ENCODE peak calls at places on chromosomes 13 and 19, in five cellular contexts. One of them, this sample, is unnamed. For H3K27me3, the result is how much of the 10 kb centered on the place peaks cover.

GRCh38 chr13:93547886-93548285 is 321.3 kb downstream of the GPC6 start:
- DNase-seq in BJ: no peak
- DNase-seq in CD8-positive, alpha-beta T cell: no peak
- DNase-seq in SK-N-SH: no peak
- DNase-seq in GM23248: no peak
- DNase-seq in this sample: no peak

GRCh38 chr19:56155124-56155687 is 14.1 kb downstream of the ZNF444 start:
- DNase-seq in GM23248: peak
- DNase-seq in SK-N-SH: peak
- DNase-seq in CD8-positive, alpha-beta T cell: no peak
- DNase-seq in BJ: no peak
- DNase-seq in this sample: no peak

GRCh38 chr19:36876993-36877938 is 26.6 kb downstream of the ZNF345 start:
- DNase-seq in SK-N-SH: no peak
- DNase-seq in GM23248: no peak
- DNase-seq in CD8-positive, alpha-beta T cell: no peak
- DNase-seq in BJ: no peak
- DNase-seq in this sample: no peak

GRCh38 chr19:17775245-17775927 is 19.6 kb upstream of the B3GNT3 start:
- DNase-seq in GM23248: peak
- DNase-seq in BJ: no peak
- DNase-seq in SK-N-SH: peak
- DNase-seq in CD8-positive, alpha-beta T cell: no peak
- DNase-seq in this sample: peak

GRCh38 chr13:33119886-33120543 is 103.8 kb downstream of the KL start:
- DNase-seq in GM23248: peak
- DNase-seq in BJ: peak
- DNase-seq in SK-N-SH: peak
- DNase-seq in CD8-positive, alpha-beta T cell: no peak
- DNase-seq in this sample: peak

GRCh38 chr13:40394304-40394983 is 272.0 kb downstream of the FOXO1 start:
- DNase-seq in BJ: no peak
- DNase-seq in GM23248: peak
- DNase-seq in SK-N-SH: no peak
- DNase-seq in CD8-positive, alpha-beta T cell: no peak
- DNase-seq in this sample: no peak

GRCh38 chr13:72983085-72983768 is 75.6 kb upstream of the KLF5 start:
- DNase-seq in GM23248: peak
- DNase-seq in SK-N-SH: no peak
- DNase-seq in CD8-positive, alpha-beta T cell: no peak
- DNase-seq in BJ: peak
- DNase-seq in this sample: peak

GRCh38 chr13:84446972-84447700 is 564.9 kb upstream of the SLITRK1 start:
- DNase-seq in SK-N-SH: no peak
- DNase-seq in CD8-positive, alpha-beta T cell: no peak
- DNase-seq in GM23248: peak
- DNase-seq in BJ: no peak
- DNase-seq in this sample: no peak

GRCh38 chr19:13505761-13506549 is at the start of gene CACNA1A:
- DNase-seq in SK-N-SH: peak
- DNase-seq in BJ: no peak
- DNase-seq in GM23248: peak
- DNase-seq in CD8-positive, alpha-beta T cell: no peak
- DNase-seq in this sample: peak

GRCh38 chr19:10419200-10419645 is 1.1 kb upstream of the PDE4A start:
- DNase-seq in GM23248: peak
- DNase-seq in BJ: no peak
- DNase-seq in CD8-positive, alpha-beta T cell: no peak
- DNase-seq in SK-N-SH: peak
- DNase-seq in this sample: peak

GRCh38 chr13:99501952-99502310 is 659 bp downstream of the TM9SF2 start:
- DNase-seq in CD8-positive, alpha-beta T cell: no peak
- DNase-seq in GM23248: peak
- DNase-seq in SK-N-SH: no peak
- DNase-seq in BJ: no peak
- DNase-seq in this sample: no peak

GRCh38 chr19:590750-591098 is 1.0 kb downstream of the HCN2 start:
- DNase-seq in GM23248: no peak
- DNase-seq in BJ: no peak
- DNase-seq in CD8-positive, alpha-beta T cell: no peak
- DNase-seq in SK-N-SH: no peak
- DNase-seq in this sample: no peak

GRCh38 chr13:48710160-48710559 is 56.4 kb downstream of the CYSLTR2 start:
- DNase-seq in BJ: no peak
- DNase-seq in CD8-positive, alpha-beta T cell: no peak
- DNase-seq in SK-N-SH: no peak
- DNase-seq in GM23248: no peak
- DNase-seq in this sample: no peak

GRCh38 chr19:1239796-1240737 is 1.5 kb upstream of the ATP5F1D start:
- DNase-seq in CD8-positive, alpha-beta T cell: peak
- DNase-seq in SK-N-SH: peak
- DNase-seq in BJ: no peak
- DNase-seq in GM23248: peak
- DNase-seq in this sample: peak

GRCh38 chr19:36973021-36973843 is 57.1 kb downstream of the ZNF568 start:
- DNase-seq in CD8-positive, alpha-beta T cell: peak
- DNase-seq in SK-N-SH: peak
- DNase-seq in GM23248: peak
- DNase-seq in BJ: peak
- DNase-seq in this sample: peak

GRCh38 chr13:109941951-109942350 is 155.6 kb upstream of the IRS2 start:
- DNase-seq in GM23248: peak
- DNase-seq in BJ: no peak
- DNase-seq in CD8-positive, alpha-beta T cell: no peak
- DNase-seq in SK-N-SH: no peak
- DNase-seq in this sample: no peak

GRCh38 chr13:79867248-79867647 is 386.3 kb downstream of the NDFIP2 start:
- DNase-seq in BJ: no peak
- DNase-seq in SK-N-SH: no peak
- DNase-seq in GM23248: no peak
- DNase-seq in CD8-positive, alpha-beta T cell: no peak
- DNase-seq in this sample: no peak

GRCh38 chr19:53808710-53809125 is 15.4 kb downstream of the NLRP12 start:
- DNase-seq in CD8-positive, alpha-beta T cell: no peak
- DNase-seq in BJ: no peak
- DNase-seq in SK-N-SH: peak
- DNase-seq in GM23248: peak
- DNase-seq in this sample: peak

GRCh38 chr19:12936582-12936981 is 1.8 kb upstream of the CALR start:
- DNase-seq in GM23248: no peak
- DNase-seq in BJ: no peak
- DNase-seq in CD8-positive, alpha-beta T cell: no peak
- DNase-seq in SK-N-SH: no peak
- DNase-seq in this sample: no peak

GRCh38 chr13:43804461-43805070 is 17.8 kb upstream of the ENOX1 start:
- DNase-seq in SK-N-SH: peak
- DNase-seq in CD8-positive, alpha-beta T cell: no peak
- DNase-seq in GM23248: peak
- DNase-seq in BJ: no peak
- DNase-seq in this sample: no peak

GRCh38 chr13:33316890-33317289 is 31.3 kb upstream of the STARD13 start:
- DNase-seq in CD8-positive, alpha-beta T cell: no peak
- DNase-seq in SK-N-SH: no peak
- DNase-seq in GM23248: no peak
- DNase-seq in BJ: no peak
- DNase-seq in this sample: no peak

GRCh38 chr19:47190167-47190727 is 40.8 kb downstream of the BBC3 start:
- DNase-seq in GM23248: peak
- DNase-seq in BJ: no peak
- DNase-seq in SK-N-SH: peak
- DNase-seq in CD8-positive, alpha-beta T cell: peak
- DNase-seq in this sample: peak

GRCh38 chr13:50125306-50125555 is 110.0 kb downstream of the KCNRG start:
- DNase-seq in CD8-positive, alpha-beta T cell: no peak
- DNase-seq in GM23248: no peak
- DNase-seq in BJ: no peak
- DNase-seq in SK-N-SH: no peak
- DNase-seq in this sample: no peak

GRCh38 chr13:102729560-102730275 is 34.9 kb upstream of the METTL21C start:
- DNase-seq in SK-N-SH: no peak
- DNase-seq in GM23248: peak
- DNase-seq in CD8-positive, alpha-beta T cell: no peak
- DNase-seq in BJ: no peak
- DNase-seq in this sample: no peak

GRCh38 chr19:49492573-49493411 is 3.4 kb upstream of the RPS11 start:
- DNase-seq in BJ: no peak
- DNase-seq in GM23248: peak
- DNase-seq in CD8-positive, alpha-beta T cell: no peak
- DNase-seq in SK-N-SH: no peak
- DNase-seq in this sample: no peak

GRCh38 chr13:39496487-39496998 is 106.5 kb downstream of the LHFPL6 start:
- DNase-seq in SK-N-SH: no peak
- DNase-seq in BJ: no peak
- DNase-seq in CD8-positive, alpha-beta T cell: no peak
- DNase-seq in GM23248: no peak
- DNase-seq in this sample: no peak

GRCh38 chr19:15194938-15195337 is 5.9 kb downstream of the NOTCH3 start:
- DNase-seq in SK-N-SH: no peak
- DNase-seq in BJ: peak
- DNase-seq in CD8-positive, alpha-beta T cell: no peak
- DNase-seq in GM23248: peak
- DNase-seq in this sample: peak

GRCh38 chr13:20175907-20176652 is 15.2 kb upstream of the GJA3 start:
- DNase-seq in GM23248: no peak
- DNase-seq in SK-N-SH: no peak
- DNase-seq in CD8-positive, alpha-beta T cell: no peak
- DNase-seq in BJ: no peak
- DNase-seq in this sample: no peak
- H3K27me3 ChIP-seq in GM23248: under half
- H3K27me3 ChIP-seq in SK-N-SH: half or more
- H3K27me3 ChIP-seq in CD8-positive, alpha-beta T cell: under half
- H3K27me3 ChIP-seq in BJ: under half
- H3K27me3 ChIP-seq in this sample: under half

DNA sequence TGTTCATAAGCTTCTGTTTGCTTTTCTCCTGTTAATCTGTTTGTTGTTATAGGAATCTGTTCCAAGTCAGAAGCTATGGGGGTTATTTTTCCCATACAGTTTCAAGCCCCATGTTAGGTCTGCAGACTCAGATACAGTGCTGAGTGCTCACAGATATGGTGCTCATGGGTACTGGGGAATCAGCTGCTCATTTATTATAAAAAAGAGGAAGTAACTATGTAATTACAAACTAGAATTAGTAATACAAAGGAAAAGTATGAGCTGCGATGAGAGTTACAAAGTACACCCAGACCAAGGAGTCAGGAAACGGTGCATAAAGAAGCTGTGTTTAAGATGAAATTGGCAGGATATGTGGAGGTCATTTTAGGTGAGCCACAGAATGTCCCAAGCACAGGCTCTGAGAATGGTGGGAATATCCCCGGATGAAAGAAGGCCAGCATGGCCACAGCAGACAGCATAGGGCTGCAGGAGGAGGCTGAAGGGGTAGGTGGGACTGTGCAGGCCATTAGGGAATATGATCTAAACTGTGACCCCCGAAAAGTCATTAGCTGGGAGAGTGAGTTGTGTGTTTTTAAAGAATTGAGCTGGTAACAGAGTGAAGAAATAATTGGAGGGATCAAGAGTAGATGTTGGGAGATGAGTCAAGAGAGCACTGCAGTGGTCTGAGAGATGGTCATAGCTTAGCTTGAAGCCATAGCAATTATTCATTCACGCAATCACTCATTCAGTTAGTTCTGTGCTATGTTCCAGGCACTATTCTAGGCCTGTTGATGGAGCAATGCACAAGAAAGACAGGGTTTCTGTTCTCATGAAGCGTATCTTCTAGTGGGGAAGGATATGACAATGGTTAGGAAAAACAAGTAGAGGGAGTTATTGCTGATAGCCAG is 177.4 kb upstream of the UBL3 start:
- DNase-seq in BJ: no peak
- DNase-seq in GM23248: peak
- DNase-seq in SK-N-SH: no peak
- DNase-seq in CD8-positive, alpha-beta T cell: no peak
- DNase-seq in this sample: no peak
- H3K4me3 ChIP-seq in BJ: no peak
- H3K4me3 ChIP-seq in GM23248: no peak
- H3K4me3 ChIP-seq in SK-N-SH: no peak
- H3K4me3 ChIP-seq in CD8-positive, alpha-beta T cell: no peak
- H3K4me3 ChIP-seq in this sample: no peak

GRCh38 chr13:111533900-111534645 is 213.6 kb downstream of the TEX29 start:
- DNase-seq in BJ: no peak
- DNase-seq in CD8-positive, alpha-beta T cell: no peak
- DNase-seq in GM23248: no peak
- DNase-seq in SK-N-SH: no peak
- DNase-seq in this sample: no peak
- H3K27me3 ChIP-seq in BJ: under half
- H3K27me3 ChIP-seq in CD8-positive, alpha-beta T cell: under half
- H3K27me3 ChIP-seq in GM23248: under half
- H3K27me3 ChIP-seq in SK-N-SH: under half
- H3K27me3 ChIP-seq in this sample: under half

DNA sequence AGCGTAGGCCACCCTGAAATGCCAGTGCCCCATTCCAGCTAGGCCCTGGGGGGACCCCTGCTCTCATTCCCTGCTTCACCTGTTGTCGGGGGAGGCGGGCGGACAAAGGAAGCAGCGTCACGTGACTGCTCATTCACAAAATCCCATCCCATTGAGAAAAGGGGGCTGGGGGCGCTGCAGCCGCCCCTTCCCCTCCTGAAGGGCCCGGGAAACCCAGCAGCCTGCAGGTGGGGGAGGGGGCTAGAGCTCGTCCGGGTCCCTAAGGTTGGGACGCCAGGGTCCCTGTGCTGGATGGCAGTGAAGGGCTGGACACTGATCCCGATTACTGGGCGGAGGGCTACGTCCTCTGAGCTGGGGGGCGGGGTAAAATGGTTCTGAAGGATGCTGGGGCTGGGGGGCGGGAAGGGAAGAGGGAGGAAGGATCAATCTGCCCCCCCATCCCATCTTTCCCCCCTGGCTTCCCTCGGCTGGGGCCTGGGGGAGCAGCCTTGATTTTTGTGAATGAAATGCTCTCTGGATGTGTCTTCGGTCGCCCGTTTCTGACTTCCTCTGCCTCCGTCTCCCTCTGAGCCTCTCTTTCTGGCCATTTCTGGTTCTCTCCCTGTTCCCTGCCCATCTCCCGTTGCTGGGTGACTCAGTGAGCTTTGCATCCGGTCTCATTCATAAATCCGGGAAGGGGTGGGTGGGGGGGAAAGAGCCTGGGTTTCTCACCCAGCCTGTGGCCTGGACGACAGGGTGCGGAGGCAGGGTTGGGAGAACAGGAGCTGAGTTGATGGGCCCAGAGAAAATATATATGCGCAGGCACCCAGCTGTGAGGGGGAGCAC is 816 bp downstream of the SPRED3 start:
- DNase-seq in CD8-positive, alpha-beta T cell: no peak
- DNase-seq in GM23248: peak
- DNase-seq in SK-N-SH: peak
- DNase-seq in BJ: no peak
- DNase-seq in this sample: peak
- H3K4me3 ChIP-seq in CD8-positive, alpha-beta T cell: no peak
- H3K4me3 ChIP-seq in GM23248: peak
- H3K4me3 ChIP-seq in SK-N-SH: peak
- H3K4me3 ChIP-seq in BJ: peak
- H3K4me3 ChIP-seq in this sample: peak

This sample was measured in MG63.